ENCODE peak calls at places on chromosome 18, in seven cellular contexts. X is NCI-H2081; I is RWPE1; G is HEK293T; B is activated T-helper 9 cell treated with anti-CD3 and anti-CD28 coated beads, Interleukin-2, amount 50 U/mL, for 16 hours; J is SJSA1; E is AG09309. N is an unnamed sample.

GRCh38 chr18:7568426-7568825 is 1.3 kb downstream of the PTPRM start:
- DNase-seq in E (no peak), I (no peak), X (no peak), B (no peak), J (peak), G (peak), N (peak)

GRCh38 chr18:75654928-75655745 is 227.6 kb upstream of the SMIM21 start:
- DNase-seq in B (no peak), J (no peak), E (no peak), I (no peak), X (no peak), G (no peak), N (peak)

GRCh38 chr18:50280707-50281294 is 522 bp downstream of the MBD1 start:
- DNase-seq in G (no peak), I (no peak), B (no peak), X (no peak), E (no peak), J (no peak), N (no peak)

GRCh38 chr18:28995319-28995718 is 818.4 kb upstream of the CDH2 start:
- DNase-seq in X (no peak), B (no peak), E (no peak), G (no peak), J (no peak), I (no peak), N (no peak)

GRCh38 chr18:75544496-75544895 is 117.0 kb upstream of the SMIM21 start:
- DNase-seq in E (peak), J (no peak), I (peak), B (no peak), G (no peak), X (no peak), N (no peak)

GRCh38 chr18:77112161-77112801 is 20.3 kb downstream of the MBP start:
- DNase-seq in J (peak), I (no peak), B (no peak), G (no peak), X (no peak), E (no peak), N (no peak)

GRCh38 chr18:69483574-69483973 is 82.9 kb downstream of the DOK6 start:
- DNase-seq in X (no peak), B (no peak), I (no peak), E (no peak), J (no peak), G (no peak), N (no peak)

GRCh38 chr18:31610841-31611240 is 19.2 kb downstream of the TTR start:
- DNase-seq in X (peak), I (peak), G (peak), B (no peak), J (no peak), E (no peak), N (peak)

GRCh38 chr18:48629730-48630324 is 91.0 kb downstream of the CTIF start:
- DNase-seq in I (peak), G (no peak), B (no peak), X (no peak), E (peak), J (peak), N (no peak)

GRCh38 chr18:41227993-41228392 is 727.0 kb upstream of the PIK3C3 start:
- DNase-seq in G (no peak), E (no peak), J (no peak), B (no peak), I (no peak), X (no peak), N (no peak)

GRCh38 chr18:71047882-71048281 is 759.0 kb downstream of the SOCS6 start:
- DNase-seq in B (no peak), J (no peak), X (no peak), G (no peak), E (no peak), I (no peak), N (no peak)

GRCh38 chr18:76258209-76258608 is 236.8 kb downstream of the ZNF516 start:
- DNase-seq in E (no peak), I (no peak), G (no peak), X (no peak), B (no peak), J (no peak), N (no peak)

GRCh38 chr18:63253428-63254372 is 65.9 kb downstream of the BCL2 start:
- DNase-seq in B (no peak), X (no peak), I (no peak), E (peak), G (no peak), J (peak), N (no peak)

GRCh38 chr18:48300463-48300961 is 108.7 kb downstream of the ZBTB7C start:
- DNase-seq in J (no peak), X (peak), I (no peak), B (no peak), E (no peak), G (no peak), N (peak)

GRCh38 chr18:12005542-12006487 is 24.5 kb downstream of the IMPA2 start:
- DNase-seq in J (no peak), G (no peak), E (no peak), B (no peak), X (no peak), I (peak), N (no peak)

GRCh38 chr18:3207565-3207964 is 12.2 kb downstream of the MYOM1 start:
- DNase-seq in E (no peak), J (no peak), G (no peak), B (no peak), I (peak), X (no peak), N (no peak)

GRCh38 chr18:7926526-7926925 is 359.4 kb downstream of the PTPRM start:
- DNase-seq in E (no peak), I (no peak), X (peak), G (peak), J (no peak), B (no peak), N (peak)

GRCh38 chr18:40864846-40865245 is 1090.2 kb upstream of the PIK3C3 start:
- DNase-seq in B (no peak), I (no peak), J (no peak), X (no peak), G (no peak), E (no peak), N (no peak)

GRCh38 chr18:7645756-7646155 is 78.6 kb downstream of the PTPRM start:
- DNase-seq in I (no peak), J (no peak), E (no peak), B (no peak), X (no peak), G (no peak), N (no peak)

GRCh38 chr18:52694804-52695203 is 354.8 kb downstream of the DCC start:
- DNase-seq in X (peak), G (no peak), J (no peak), I (no peak), B (no peak), E (no peak), N (peak)

GRCh38 chr18:80188643-80189010 is 58.7 kb downstream of the PARD6G start:
- DNase-seq in E (no peak), X (no peak), B (no peak), J (no peak), I (no peak), G (no peak), N (no peak)

GRCh38 chr18:22826726-22827125 is 106.4 kb upstream of the RBBP8 start:
- DNase-seq in X (no peak), I (peak), G (no peak), J (no peak), B (no peak), E (no peak), N (no peak)

GRCh38 chr18:26480897-26481795 is 67.2 kb downstream of the KCTD1 start:
- DNase-seq in E (peak), X (no peak), I (peak), G (no peak), B (no peak), J (peak), N (no peak)

GRCh38 chr18:79479761-79480161 is 84.0 kb downstream of the NFATC1 start:
- DNase-seq in X (no peak), B (no peak), J (no peak), G (no peak), I (no peak), E (no peak), N (no peak)

GRCh38 chr18:12904012-12904516 is 20.0 kb upstream of the PTPN2 start:
- DNase-seq in J (no peak), G (no peak), I (no peak), X (no peak), E (no peak), B (peak), N (no peak)

GRCh38 chr18:48563027-48563426 is 24.2 kb downstream of the CTIF start:
- DNase-seq in I (peak), G (no peak), B (no peak), E (peak), J (peak), X (no peak), N (no peak)

GRCh38 chr18:41644466-41644865 is 310.6 kb upstream of the PIK3C3 start:
- DNase-seq in G (no peak), E (no peak), X (no peak), I (no peak), J (no peak), B (no peak), N (no peak)

GRCh38 chr18:22311301-22311700 is 106.4 kb downstream of the CTAGE1 start:
- DNase-seq in E (no peak), J (no peak), I (no peak), X (no peak), B (no peak), G (no peak), N (no peak)

GRCh38 chr18:23890589-23890988 is 124.0 kb upstream of the TTC39C start:
- DNase-seq in G (no peak), X (no peak), I (no peak), J (no peak), B (no peak), E (peak), N (no peak)

GRCh38 chr18:55585586-55586521 is 2.1 kb downstream of the TCF4 start:
- DNase-seq in I (no peak), J (no peak), G (no peak), B (no peak), E (no peak), X (peak), N (no peak)

N was measured in iPS-NIHi11.